ENCODE peak calls at places on chromosomes 4 and X, in five cellular contexts. J is cardiac muscle cell; K is CD8-positive, alpha-beta memory T cell; S is astrocyte; G is pancreas. C is an unnamed sample. For H3K4me1, the result is how much of the 10 kb centered on the place peaks cover.

GRCh38 chr4:131721883-131722282 is 1427.2 kb upstream of the PCDH10 start:
- DNase-seq in J (no peak), K (no peak), S (no peak), G (no peak), C (no peak)

GRCh38 chr4:2008671-2008920 is 178 bp downstream of the NELFA start:
- DNase-seq in J (no peak), K (no peak), S (no peak), G (no peak), C (no peak)

GRCh38 chr4:8820178-8821102 is 51.2 kb downstream of the HMX1 start:
- DNase-seq in J (no peak), K (no peak), S (no peak), G (peak), C (no peak)

GRCh38 chr4:81565137-81565870 is 93.6 kb upstream of the RASGEF1B start:
- DNase-seq in J (peak), K (no peak), S (no peak), G (peak), C (no peak)

GRCh38 chrX:8721536-8721935 is 10.4 kb downstream of the ANOS1 start:
- DNase-seq in J (no peak), K (no peak), S (no peak), G (no peak), C (no peak)

GRCh38 chr4:183360161-183360919 is 38.1 kb upstream of the CLDN24 start:
- DNase-seq in J (peak), K (no peak), S (peak), G (no peak), C (peak)

GRCh38 chr4:138734746-138735145 is 280.8 kb upstream of the NOCT start:
- DNase-seq in J (peak), K (no peak), S (peak), G (no peak), C (no peak)

GRCh38 chr4:128241425-128241913 is 46.1 kb downstream of the PGRMC2 start:
- DNase-seq in J (peak), K (no peak), S (peak), G (no peak), C (peak)

GRCh38 chr4:1910643-1911042 is 39.5 kb downstream of the NSD2 start:
- DNase-seq in J (peak), K (no peak), S (peak), G (no peak), C (peak)

GRCh38 chr4:180560896-180561295 is 1682.3 kb upstream of the TENM3 start:
- DNase-seq in J (peak), K (no peak), S (peak), G (no peak), C (peak)

GRCh38 chrX:11470231-11470630 is 177.0 kb downstream of the AMELX start:
- DNase-seq in J (peak), K (no peak), S (peak), G (no peak), C (peak)

GRCh38 chr4:140095694-140096482 is 58.1 kb downstream of the MAML3 start:
- DNase-seq in J (peak), K (peak), S (peak), G (no peak), C (peak)

GRCh38 chr4:101417046-101417445 is 69.7 kb upstream of the PPP3CA start:
- DNase-seq in J (no peak), K (no peak), S (no peak), G (peak), C (no peak)

GRCh38 chrX:125757794-125758564 is 408.1 kb downstream of the DCAF12L2 start:
- DNase-seq in J (no peak), K (no peak), S (no peak), G (no peak), C (no peak)

GRCh38 chrX:111568356-111568755 is 56.9 kb downstream of the SERTM2 start:
- DNase-seq in J (peak), K (no peak), S (no peak), G (no peak), C (peak)

GRCh38 chr4:56681849-56682175 is 716 bp upstream of the HOPX start:
- DNase-seq in J (no peak), K (no peak), S (no peak), G (no peak), C (no peak)

GRCh38 chr4:119559044-119559647 is 69.5 kb downstream of the PDE5A start:
- DNase-seq in J (peak), K (no peak), S (peak), G (no peak), C (peak)

GRCh38 chr4:94491322-94491721 is 39.6 kb downstream of the PDLIM5 start:
- DNase-seq in J (no peak), K (no peak), S (peak), G (no peak), C (peak)

GRCh38 chrX:13050151-13050550 is 5.7 kb upstream of the FAM9C start:
- DNase-seq in J (no peak), K (no peak), S (no peak), G (no peak), C (no peak)

GRCh38 chrX:40468033-40468979 is 112.5 kb upstream of the ATP6AP2 start:
- DNase-seq in J (peak), K (peak), S (peak), G (no peak), C (peak)

GRCh38 chr4:113760094-113760851 is 1.3 kb downstream of the CAMK2D start:
- DNase-seq in J (peak), K (peak), S (peak), G (no peak), C (peak)
- H3K4me1 ChIP-seq in J (under half), K (under half), S (under half), G (under half), C (under half)

GRCh38 chr4:37949636-37950426 is 10.4 kb upstream of the PTTG2 start:
- DNase-seq in J (no peak), K (no peak), S (no peak), G (no peak), C (no peak)

GRCh38 chr4:37946503-37947179 is 13.6 kb upstream of the PTTG2 start:
- DNase-seq in J (no peak), K (no peak), S (no peak), G (no peak), C (no peak)

GRCh38 chr4:37953620-37954325 is 6.4 kb upstream of the PTTG2 start:
- DNase-seq in J (peak), K (no peak), S (peak), G (no peak), C (no peak)

GRCh38 chr4:37948542-37948941 is 11.7 kb upstream of the PTTG2 start:
- DNase-seq in J (no peak), K (peak), S (no peak), G (no peak), C (no peak)

GRCh38 chr4:37951465-37952352 is 8.5 kb upstream of the PTTG2 start:
- DNase-seq in J (no peak), K (no peak), S (no peak), G (no peak), C (no peak)
- H3K4me1 ChIP-seq in J (under half), K (under half), S (under half), G (under half), C (under half)

GRCh38 chr4:122854444-122854843 is 27.8 kb downstream of the FGF2 start:
- DNase-seq in J (peak), K (no peak), S (no peak), G (no peak), C (no peak)
- H3K4me1 ChIP-seq in J (under half), K (under half), S (under half), G (under half), C (under half)

GRCh38 chr4:142383800-142384470 is 462.2 kb downstream of the INPP4B start:
- DNase-seq in J (no peak), K (no peak), S (peak), G (no peak), C (peak)
- H3K4me1 ChIP-seq in J (under half), K (under half), S (under half), G (under half), C (under half)

GRCh38 chr4:173073939-173074500 is 94.6 kb upstream of the GALNT7 start:
- DNase-seq in J (no peak), K (no peak), S (no peak), G (no peak), C (no peak)

GRCh38 chr4:173076903-173077629 is 91.5 kb upstream of the GALNT7 start:
- DNase-seq in J (no peak), K (no peak), S (peak), G (no peak), C (peak)

GRCh38 chr4:173074501-173074946 is 94.1 kb upstream of the GALNT7 start:
- DNase-seq in J (peak), K (no peak), S (peak), G (no peak), C (peak)
- H3K4me1 ChIP-seq in J (under half), K (under half), S (under half), G (under half), C (under half)

C was measured in mammary epithelial cell.